ENCODE peak calls at places on chromosomes 6 and 20, in eight cellular contexts. One of them, this sample, is unnamed.

GRCh38 chr6:21992178-21992967 is 304.5 kb downstream of the PRL start:
- DNase-seq in T-cell: no peak
- DNase-seq in activated CD4-positive, alpha-beta T cell treated with anti-CD3 and anti-CD28 coated beads, Interleukin-2, amount 50 U/mL, for 48 hours: no peak
- DNase-seq in RWPE2: no peak
- DNase-seq in fibroblast of mammary gland: peak; percentile 53
- DNase-seq in DMS79 treated with DMSO at 0.1 percent for 48 hours: no peak
- DNase-seq in adrenal gland: no peak
- DNase-seq in GM04503: no peak
- DNase-seq in this sample: no peak

GRCh38 chr6:104953410-104953953 is 3.4 kb upstream of the LIN28B start:
- DNase-seq in T-cell: no peak
- DNase-seq in activated CD4-positive, alpha-beta T cell treated with anti-CD3 and anti-CD28 coated beads, Interleukin-2, amount 50 U/mL, for 48 hours: no peak
- DNase-seq in RWPE2: no peak
- DNase-seq in fibroblast of mammary gland: no peak
- DNase-seq in DMS79 treated with DMSO at 0.1 percent for 48 hours: no peak
- DNase-seq in adrenal gland: no peak
- DNase-seq in GM04503: no peak
- DNase-seq in this sample: no peak

GRCh38 chr20:59350330-59351147 is 50.1 kb downstream of the EDN3 start:
- DNase-seq in T-cell: no peak
- DNase-seq in activated CD4-positive, alpha-beta T cell treated with anti-CD3 and anti-CD28 coated beads, Interleukin-2, amount 50 U/mL, for 48 hours: no peak
- DNase-seq in RWPE2: no peak
- DNase-seq in fibroblast of mammary gland: no peak
- DNase-seq in DMS79 treated with DMSO at 0.1 percent for 48 hours: no peak
- DNase-seq in adrenal gland: no peak
- DNase-seq in GM04503: no peak
- DNase-seq in this sample: no peak

GRCh38 chr6:34955447-34955846 is 66.4 kb downstream of the ANKS1A start:
- DNase-seq in T-cell: no peak
- DNase-seq in activated CD4-positive, alpha-beta T cell treated with anti-CD3 and anti-CD28 coated beads, Interleukin-2, amount 50 U/mL, for 48 hours: no peak
- DNase-seq in RWPE2: no peak
- DNase-seq in fibroblast of mammary gland: no peak
- DNase-seq in DMS79 treated with DMSO at 0.1 percent for 48 hours: no peak
- DNase-seq in adrenal gland: peak; percentile 19
- DNase-seq in GM04503: no peak
- DNase-seq in this sample: no peak

GRCh38 chr6:149176971-149177667 is 140.4 kb upstream of the TAB2 start:
- DNase-seq in T-cell: no peak
- DNase-seq in activated CD4-positive, alpha-beta T cell treated with anti-CD3 and anti-CD28 coated beads, Interleukin-2, amount 50 U/mL, for 48 hours: no peak
- DNase-seq in RWPE2: no peak
- DNase-seq in fibroblast of mammary gland: no peak
- DNase-seq in DMS79 treated with DMSO at 0.1 percent for 48 hours: no peak
- DNase-seq in adrenal gland: no peak
- DNase-seq in GM04503: no peak
- DNase-seq in this sample: no peak

GRCh38 chr20:52494244-52494643 is 302.7 kb upstream of the ZFP64 start:
- DNase-seq in T-cell: no peak
- DNase-seq in activated CD4-positive, alpha-beta T cell treated with anti-CD3 and anti-CD28 coated beads, Interleukin-2, amount 50 U/mL, for 48 hours: peak; percentile 55
- DNase-seq in RWPE2: peak; percentile 99
- DNase-seq in fibroblast of mammary gland: peak; percentile 87
- DNase-seq in DMS79 treated with DMSO at 0.1 percent for 48 hours: no peak
- DNase-seq in adrenal gland: peak; percentile 75
- DNase-seq in GM04503: peak; percentile 84
- DNase-seq in this sample: no peak

GRCh38 chr6:91816335-91816734 is 1229.5 kb upstream of the MAP3K7 start:
- DNase-seq in T-cell: no peak
- DNase-seq in activated CD4-positive, alpha-beta T cell treated with anti-CD3 and anti-CD28 coated beads, Interleukin-2, amount 50 U/mL, for 48 hours: no peak
- DNase-seq in RWPE2: peak; percentile 23
- DNase-seq in fibroblast of mammary gland: no peak
- DNase-seq in DMS79 treated with DMSO at 0.1 percent for 48 hours: no peak
- DNase-seq in adrenal gland: no peak
- DNase-seq in GM04503: no peak
- DNase-seq in this sample: no peak

GRCh38 chr6:113094781-113095180 is 747.7 kb downstream of the RFPL4B start:
- DNase-seq in T-cell: no peak
- DNase-seq in activated CD4-positive, alpha-beta T cell treated with anti-CD3 and anti-CD28 coated beads, Interleukin-2, amount 50 U/mL, for 48 hours: no peak
- DNase-seq in RWPE2: no peak
- DNase-seq in fibroblast of mammary gland: peak; percentile 6
- DNase-seq in DMS79 treated with DMSO at 0.1 percent for 48 hours: no peak
- DNase-seq in adrenal gland: no peak
- DNase-seq in GM04503: no peak
- DNase-seq in this sample: no peak

GRCh38 chr6:35140991-35141720 is at the start of gene TCP11:
- DNase-seq in T-cell: no peak
- DNase-seq in activated CD4-positive, alpha-beta T cell treated with anti-CD3 and anti-CD28 coated beads, Interleukin-2, amount 50 U/mL, for 48 hours: peak; percentile 16
- DNase-seq in RWPE2: peak; percentile 53
- DNase-seq in fibroblast of mammary gland: no peak
- DNase-seq in DMS79 treated with DMSO at 0.1 percent for 48 hours: no peak
- DNase-seq in adrenal gland: peak; percentile 20
- DNase-seq in GM04503: no peak
- DNase-seq in this sample: no peak

GRCh38 chr6:44022296-44022661 is 105.0 kb downstream of the MRPL14 start:
- DNase-seq in T-cell: no peak
- DNase-seq in activated CD4-positive, alpha-beta T cell treated with anti-CD3 and anti-CD28 coated beads, Interleukin-2, amount 50 U/mL, for 48 hours: no peak
- DNase-seq in RWPE2: no peak
- DNase-seq in fibroblast of mammary gland: peak; percentile 72
- DNase-seq in DMS79 treated with DMSO at 0.1 percent for 48 hours: no peak
- DNase-seq in adrenal gland: no peak
- DNase-seq in GM04503: no peak
- DNase-seq in this sample: no peak

GRCh38 chr6:76697585-76697984 is 625.1 kb upstream of the IMPG1 start:
- DNase-seq in T-cell: no peak
- DNase-seq in activated CD4-positive, alpha-beta T cell treated with anti-CD3 and anti-CD28 coated beads, Interleukin-2, amount 50 U/mL, for 48 hours: no peak
- DNase-seq in RWPE2: no peak
- DNase-seq in fibroblast of mammary gland: peak; percentile 28
- DNase-seq in DMS79 treated with DMSO at 0.1 percent for 48 hours: no peak
- DNase-seq in adrenal gland: no peak
- DNase-seq in GM04503: no peak
- DNase-seq in this sample: no peak

GRCh38 chr6:154379585-154379984 is 23.0 kb upstream of the IPCEF1 start:
- DNase-seq in T-cell: no peak
- DNase-seq in activated CD4-positive, alpha-beta T cell treated with anti-CD3 and anti-CD28 coated beads, Interleukin-2, amount 50 U/mL, for 48 hours: no peak
- DNase-seq in RWPE2: no peak
- DNase-seq in fibroblast of mammary gland: no peak
- DNase-seq in DMS79 treated with DMSO at 0.1 percent for 48 hours: no peak
- DNase-seq in adrenal gland: no peak
- DNase-seq in GM04503: no peak
- DNase-seq in this sample: no peak

GRCh38 chr6:41654433-41655020 is 16.3 kb downstream of the MDFI start:
- DNase-seq in T-cell: no peak
- DNase-seq in activated CD4-positive, alpha-beta T cell treated with anti-CD3 and anti-CD28 coated beads, Interleukin-2, amount 50 U/mL, for 48 hours: no peak
- DNase-seq in RWPE2: no peak
- DNase-seq in fibroblast of mammary gland: no peak
- DNase-seq in DMS79 treated with DMSO at 0.1 percent for 48 hours: no peak
- DNase-seq in adrenal gland: no peak
- DNase-seq in GM04503: no peak
- DNase-seq in this sample: no peak

GRCh38 chr6:17703256-17703694 is 3.5 kb downstream of the NUP153 start:
- DNase-seq in T-cell: no peak
- DNase-seq in activated CD4-positive, alpha-beta T cell treated with anti-CD3 and anti-CD28 coated beads, Interleukin-2, amount 50 U/mL, for 48 hours: no peak
- DNase-seq in RWPE2: no peak
- DNase-seq in fibroblast of mammary gland: peak; percentile 97
- DNase-seq in DMS79 treated with DMSO at 0.1 percent for 48 hours: no peak
- DNase-seq in adrenal gland: peak; percentile 44
- DNase-seq in GM04503: peak; percentile 71
- DNase-seq in this sample: no peak

GRCh38 chr6:6711832-6712231 is 123.3 kb downstream of the LY86 start:
- DNase-seq in T-cell: no peak
- DNase-seq in activated CD4-positive, alpha-beta T cell treated with anti-CD3 and anti-CD28 coated beads, Interleukin-2, amount 50 U/mL, for 48 hours: no peak
- DNase-seq in RWPE2: no peak
- DNase-seq in fibroblast of mammary gland: no peak
- DNase-seq in DMS79 treated with DMSO at 0.1 percent for 48 hours: no peak
- DNase-seq in adrenal gland: no peak
- DNase-seq in GM04503: no peak
- DNase-seq in this sample: no peak

GRCh38 chr6:87697581-87698552 is 4.2 kb downstream of the AKIRIN2 start:
- DNase-seq in T-cell: no peak
- DNase-seq in activated CD4-positive, alpha-beta T cell treated with anti-CD3 and anti-CD28 coated beads, Interleukin-2, amount 50 U/mL, for 48 hours: no peak
- DNase-seq in RWPE2: no peak
- DNase-seq in fibroblast of mammary gland: peak; percentile 91
- DNase-seq in DMS79 treated with DMSO at 0.1 percent for 48 hours: peak; percentile 64
- DNase-seq in adrenal gland: no peak
- DNase-seq in GM04503: peak; percentile 86
- DNase-seq in this sample: no peak

GRCh38 chr6:38195113-38195635 is 375.6 kb downstream of the ZFAND3 start:
- DNase-seq in T-cell: no peak
- DNase-seq in activated CD4-positive, alpha-beta T cell treated with anti-CD3 and anti-CD28 coated beads, Interleukin-2, amount 50 U/mL, for 48 hours: no peak
- DNase-seq in RWPE2: no peak
- DNase-seq in fibroblast of mammary gland: no peak
- DNase-seq in DMS79 treated with DMSO at 0.1 percent for 48 hours: no peak
- DNase-seq in adrenal gland: no peak
- DNase-seq in GM04503: no peak
- DNase-seq in this sample: no peak

GRCh38 chr6:154805288-154805911 is 72.2 kb downstream of the SCAF8 start:
- DNase-seq in T-cell: no peak
- DNase-seq in activated CD4-positive, alpha-beta T cell treated with anti-CD3 and anti-CD28 coated beads, Interleukin-2, amount 50 U/mL, for 48 hours: no peak
- DNase-seq in RWPE2: no peak
- DNase-seq in fibroblast of mammary gland: peak; percentile 74
- DNase-seq in DMS79 treated with DMSO at 0.1 percent for 48 hours: peak; percentile 6
- DNase-seq in adrenal gland: no peak
- DNase-seq in GM04503: no peak
- DNase-seq in this sample: no peak

GRCh38 chr6:6712979-6713514 is 124.5 kb downstream of the LY86 start:
- DNase-seq in T-cell: no peak
- DNase-seq in activated CD4-positive, alpha-beta T cell treated with anti-CD3 and anti-CD28 coated beads, Interleukin-2, amount 50 U/mL, for 48 hours: no peak
- DNase-seq in RWPE2: no peak
- DNase-seq in fibroblast of mammary gland: no peak
- DNase-seq in DMS79 treated with DMSO at 0.1 percent for 48 hours: peak; percentile 63
- DNase-seq in adrenal gland: no peak
- DNase-seq in GM04503: no peak
- DNase-seq in this sample: no peak

GRCh38 chr6:87907521-87907920 is 140.1 kb upstream of the SPACA1 start:
- DNase-seq in T-cell: no peak
- DNase-seq in activated CD4-positive, alpha-beta T cell treated with anti-CD3 and anti-CD28 coated beads, Interleukin-2, amount 50 U/mL, for 48 hours: no peak
- DNase-seq in RWPE2: no peak
- DNase-seq in fibroblast of mammary gland: peak; percentile 78
- DNase-seq in DMS79 treated with DMSO at 0.1 percent for 48 hours: no peak
- DNase-seq in adrenal gland: no peak
- DNase-seq in GM04503: peak; percentile 59
- DNase-seq in this sample: peak; percentile 29

GRCh38 chr6:132749111-132749510 is 8.6 kb downstream of the VNN2 start:
- DNase-seq in T-cell: no peak
- DNase-seq in activated CD4-positive, alpha-beta T cell treated with anti-CD3 and anti-CD28 coated beads, Interleukin-2, amount 50 U/mL, for 48 hours: no peak
- DNase-seq in RWPE2: no peak
- DNase-seq in fibroblast of mammary gland: peak; percentile 9
- DNase-seq in DMS79 treated with DMSO at 0.1 percent for 48 hours: no peak
- DNase-seq in adrenal gland: no peak
- DNase-seq in GM04503: no peak
- DNase-seq in this sample: no peak

GRCh38 chr6:115441671-115442070 is 619.0 kb downstream of the FRK start:
- DNase-seq in T-cell: no peak
- DNase-seq in activated CD4-positive, alpha-beta T cell treated with anti-CD3 and anti-CD28 coated beads, Interleukin-2, amount 50 U/mL, for 48 hours: no peak
- DNase-seq in RWPE2: no peak
- DNase-seq in fibroblast of mammary gland: peak; percentile 2
- DNase-seq in DMS79 treated with DMSO at 0.1 percent for 48 hours: no peak
- DNase-seq in adrenal gland: no peak
- DNase-seq in GM04503: peak; percentile 16
- DNase-seq in this sample: no peak

GRCh38 chr6:115016593-115016992 is 673.8 kb upstream of the HS3ST5 start:
- DNase-seq in T-cell: no peak
- DNase-seq in activated CD4-positive, alpha-beta T cell treated with anti-CD3 and anti-CD28 coated beads, Interleukin-2, amount 50 U/mL, for 48 hours: no peak
- DNase-seq in RWPE2: no peak
- DNase-seq in fibroblast of mammary gland: no peak
- DNase-seq in DMS79 treated with DMSO at 0.1 percent for 48 hours: no peak
- DNase-seq in adrenal gland: no peak
- DNase-seq in GM04503: no peak
- DNase-seq in this sample: no peak

GRCh38 chr6:111715321-111715720 is 109.6 kb upstream of the TRAF3IP2 start:
- DNase-seq in T-cell: no peak
- DNase-seq in activated CD4-positive, alpha-beta T cell treated with anti-CD3 and anti-CD28 coated beads, Interleukin-2, amount 50 U/mL, for 48 hours: peak; percentile 41
- DNase-seq in RWPE2: no peak
- DNase-seq in fibroblast of mammary gland: no peak
- DNase-seq in DMS79 treated with DMSO at 0.1 percent for 48 hours: no peak
- DNase-seq in adrenal gland: no peak
- DNase-seq in GM04503: no peak
- DNase-seq in this sample: no peak

This sample was measured in effector memory CD8-positive, alpha-beta T cell.